ENCODE peak calls at places on chromosomes 13 and 19, in seven cellular contexts. H, D, Y, B, Z, M and N are unnamed samples.

GRCh38 chr19:34837262-34837661 is 64.2 kb upstream of the ZNF599 start:
- DNase-seq in Z (no peak), Y (peak; percentile 25), B (no peak), H (no peak), D (peak; percentile 59), M (peak; percentile 45), N (no peak)

GRCh38 chr19:35828694-35829301 is 16.2 kb upstream of the PRODH2 start:
- DNase-seq in B (no peak), Z (no peak), Y (peak; percentile 60), H (peak; percentile 4), M (peak; percentile 68), D (peak; percentile 65), N (peak; percentile 14)

GRCh38 chr19:31334101-31334848 is 15.0 kb downstream of the TSHZ3 start:
- DNase-seq in Y (no peak), B (no peak), M (peak; percentile 64), D (no peak), Z (no peak), H (no peak), N (no peak)

GRCh38 chr13:38819053-38819452 is 132.2 kb downstream of the FREM2 start:
- DNase-seq in H (peak; percentile 44), Y (peak; percentile 56), M (no peak), D (no peak), Z (no peak), B (no peak), N (peak; percentile 50)

GRCh38 chr13:46100191-46100877 is 4.5 kb downstream of the CPB2 start:
- DNase-seq in M (peak; percentile 5), D (no peak), Z (no peak), B (no peak), Y (no peak), H (no peak), N (no peak)

GRCh38 chr19:28633223-28634030 is 579.5 kb downstream of the UQCRFS1 start:
- DNase-seq in Y (no peak), M (peak; percentile 52), Z (no peak), H (peak; percentile 2), B (no peak), D (no peak), N (peak; percentile 7)

GRCh38 chr19:41426952-41427646 is at the start of gene B3GNT8:
- DNase-seq in B (peak; percentile 82), H (peak; percentile 12), D (peak; percentile 90), M (peak; percentile 79), Z (peak; percentile 30), Y (peak; percentile 86), N (no peak)

GRCh38 chr19:35135389-35135909 is 590 bp upstream of the LGI4 start:
- DNase-seq in Z (no peak), M (peak; percentile 74), H (no peak), D (peak; percentile 85), Y (peak; percentile 82), B (peak; percentile 82), N (no peak)

GRCh38 chr13:105232403-105232802 is 1303.1 kb downstream of the EFNB2 start:
- DNase-seq in Y (no peak), Z (no peak), B (no peak), M (no peak), D (no peak), H (no peak), N (no peak)

GRCh38 chr13:34162545-34162936 is 344.6 kb downstream of the RFC3 start:
- DNase-seq in H (no peak), D (no peak), Y (no peak), B (no peak), M (peak; percentile 36), Z (no peak), N (no peak)

GRCh38 chr19:10356431-10356830 is 17.0 kb upstream of the ICAM3 start:
- DNase-seq in Z (no peak), H (no peak), B (no peak), D (no peak), M (no peak), Y (no peak), N (no peak)

GRCh38 chr13:37097008-37097579 is 8.4 kb downstream of the CSNK1A1L start:
- DNase-seq in B (no peak), M (no peak), Z (no peak), Y (no peak), H (no peak), D (no peak), N (no peak)

GRCh38 chr13:97328222-97328790 is 105.7 kb upstream of the RAP2A start:
- DNase-seq in M (peak; percentile 88), H (peak; percentile 49), B (no peak), Y (no peak), D (no peak), Z (no peak), N (peak; percentile 77)

GRCh38 chr19:54094601-54095000 is 6.0 kb downstream of the OSCAR start:
- DNase-seq in H (no peak), Y (no peak), D (no peak), Z (no peak), M (no peak), B (no peak), N (no peak)

GRCh38 chr13:33033361-33033812 is 17.2 kb downstream of the KL start:
- DNase-seq in B (no peak), H (no peak), Y (no peak), Z (no peak), M (no peak), D (no peak), N (no peak)
- H3K4me3 ChIP-seq in B (no peak overlapping the region), H (no peak overlapping the region), Y (peak overlapping the region; percentile 14), Z (no peak overlapping the region), M (no peak overlapping the region), D (no peak overlapping the region), N (no peak overlapping the region)

GRCh38 chr13:90362718-90363117 is 984.8 kb upstream of the MIR17HG start:
- DNase-seq in H (no peak), Z (no peak), D (no peak), Y (no peak), M (peak; percentile 26), B (no peak), N (no peak)

GRCh38 chr13:90360785-90361184 is 986.7 kb upstream of the MIR17HG start:
- DNase-seq in Z (no peak), B (no peak), D (no peak), M (no peak), H (no peak), Y (no peak), N (no peak)

GRCh38 chr13:90365130-90365529 is 982.4 kb upstream of the MIR17HG start:
- DNase-seq in H (no peak), D (no peak), M (peak; percentile 67), Z (no peak), B (no peak), Y (no peak), N (no peak)
- TF ChIP-seq CTCF in H (no peak), D (peak; percentile 28), M (peak; percentile 12), Z (no peak), B (no peak), Y (no peak), N (peak; percentile 31)

DNA sequence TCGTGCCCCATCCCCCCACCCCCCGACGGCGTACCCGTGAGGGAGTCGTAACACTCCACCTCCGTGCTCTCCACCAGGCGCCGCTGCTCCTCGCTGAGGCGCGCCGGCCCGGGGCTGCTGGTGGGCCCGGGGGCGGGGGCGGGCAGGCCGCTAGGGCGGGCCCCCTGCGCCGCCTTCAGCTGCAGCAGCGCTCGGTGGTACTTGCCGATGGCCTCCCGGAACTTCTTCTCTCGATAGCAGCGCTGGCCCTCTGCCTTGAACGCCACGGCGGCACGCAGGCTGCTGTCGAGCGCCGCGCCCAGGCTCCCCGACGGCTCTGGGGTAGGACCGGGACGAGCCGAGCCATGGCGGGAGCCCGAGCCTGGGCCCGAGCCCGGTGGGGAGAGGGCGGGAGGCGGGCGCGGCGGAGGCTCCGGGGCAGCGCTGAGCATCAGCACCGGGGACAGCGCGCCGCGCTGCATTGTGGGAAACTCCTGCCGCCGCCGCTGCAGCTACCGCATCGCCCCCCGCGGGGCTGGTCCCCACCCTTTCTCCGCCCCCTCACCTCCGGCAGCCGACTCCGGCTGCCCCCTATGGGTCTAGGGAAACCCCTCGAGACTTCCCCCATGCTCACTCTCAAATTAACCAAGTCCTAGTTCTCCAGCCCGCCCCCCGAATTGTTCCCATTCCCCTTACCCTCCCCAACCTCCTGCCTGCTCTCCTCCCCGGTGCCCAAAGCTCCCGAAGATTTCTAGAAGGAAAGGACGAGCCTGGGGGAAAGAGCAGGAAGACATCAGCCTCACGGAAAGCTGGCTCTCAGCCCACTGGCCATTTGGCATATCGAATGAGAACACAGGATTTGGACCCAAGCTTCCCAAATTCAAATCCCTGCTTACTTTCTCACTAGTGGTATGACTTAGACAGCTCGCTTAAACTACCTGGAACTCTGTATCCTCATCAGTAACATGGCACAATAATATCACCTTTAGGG is at the start of gene TTC9B:
- DNase-seq in M (peak; percentile 29), D (no peak), H (no peak), Y (no peak), B (no peak), Z (no peak), N (no peak)
- H3K4me3 ChIP-seq in M (no peak within 1 kb of the TSS), D (no peak within 1 kb of the TSS), H (no peak within 1 kb of the TSS), Y (no peak within 1 kb of the TSS), B (no peak within 1 kb of the TSS), Z (peak within 1 kb of the TSS; percentile 2), N (no peak within 1 kb of the TSS)

GRCh38 chr13:74017301-74018092 is 116.7 kb downstream of the KLF12 start:
- DNase-seq in Z (no peak), Y (no peak), H (no peak), M (no peak), D (no peak), B (no peak), N (no peak)

GRCh38 chr13:74025369-74025768 is 108.8 kb downstream of the KLF12 start:
- DNase-seq in B (no peak), D (no peak), M (no peak), H (no peak), Z (no peak), Y (no peak), N (no peak)

GRCh38 chr13:74024314-74024713 is 109.9 kb downstream of the KLF12 start:
- DNase-seq in Y (peak; percentile 27), B (no peak), H (no peak), D (no peak), Z (no peak), M (no peak), N (no peak)

GRCh38 chr13:74024856-74025255 is 109.3 kb downstream of the KLF12 start:
- DNase-seq in H (no peak), D (no peak), B (no peak), M (no peak), Y (no peak), Z (no peak), N (no peak)

GRCh38 chr13:74021507-74021906 is 112.7 kb downstream of the KLF12 start:
- DNase-seq in M (no peak), Y (no peak), B (no peak), H (no peak), Z (no peak), D (no peak), N (no peak)
- TF ChIP-seq CTCF in M (no peak), Y (no peak), B (no peak), H (no peak), Z (no peak), D (no peak), N (no peak)

GRCh38 chr13:50053844-50054243 is 38.6 kb downstream of the KCNRG start:
- DNase-seq in Z (no peak), B (no peak), Y (no peak), H (no peak), M (no peak), D (no peak), N (no peak)
- H3K4me3 ChIP-seq in Z (no peak overlapping the region), B (no peak overlapping the region), Y (no peak overlapping the region), H (no peak overlapping the region), M (no peak overlapping the region), D (no peak overlapping the region), N (no peak overlapping the region)